ENCODE peak calls at places on chromosome 3, in five cellular contexts. N is bronchial epithelial cell, V is immature natural killer cell, Q is HFF-Myc, P is COR-L47. U is an unnamed sample.

GRCh38 chr3:157089455-157090221 is 70.3 kb downstream of the CCNL1 start:
- DNase-seq in Q (no peak), N (peak), P (no peak), V (no peak), U (no peak)

GRCh38 chr3:24363242-24363641 is 131.4 kb downstream of the THRB start:
- DNase-seq in P (no peak), Q (no peak), V (no peak), N (peak), U (no peak)

GRCh38 chr3:9201895-9202294 is 47.6 kb downstream of the SRGAP3 start:
- DNase-seq in Q (no peak), N (no peak), V (no peak), P (no peak), U (no peak)

GRCh38 chr3:169147246-169148008 is 516.1 kb downstream of the MECOM start:
- DNase-seq in P (peak), N (peak), V (no peak), Q (no peak), U (peak)

GRCh38 chr3:58052373-58053273 is 44.4 kb downstream of the FLNB start:
- DNase-seq in N (peak), Q (peak), V (no peak), P (no peak), U (peak)

GRCh38 chr3:59392116-59392515 is 342.3 kb upstream of the CFAP20DC start:
- DNase-seq in P (no peak), Q (no peak), N (no peak), V (no peak), U (no peak)

GRCh38 chr3:43768594-43768993 is 77.9 kb downstream of the ABHD5 start:
- DNase-seq in V (no peak), Q (no peak), P (no peak), N (peak), U (no peak)

GRCh38 chr3:52019352-52020080 is 23.8 kb upstream of the RPL29 start:
- DNase-seq in V (no peak), N (no peak), Q (no peak), P (no peak), U (no peak)

GRCh38 chr3:56144792-56145191 is 323.5 kb downstream of the ERC2 start:
- DNase-seq in N (no peak), P (no peak), Q (no peak), V (no peak), U (no peak)

U was measured in GM04504.